ENCODE peak calls at places on chromosomes 5 and 9, in nine cellular contexts. D is heart left ventricle; Y is astrocyte; T is breast epithelium; S is suprapubic skin; F is right cardiac atrium; K is effector memory CD4-positive, alpha-beta T cell; J is A549; O is ascending aorta. I is an unnamed sample. For H3K4me1, the result is how much of the 10 kb centered on the place peaks cover.

GRCh38 chr9:98656536-98656935 is 52.2 kb downstream of the GABBR2 start:
- DNase-seq in K (no peak), F (no peak), J (no peak), O (no peak), D (no peak), Y (no peak), T (no peak), S (no peak), I (no peak)

GRCh38 chr9:131677445-131678180 is 62.3 kb downstream of the RAPGEF1 start:
- DNase-seq in K (no peak), T (no peak), D (no peak), Y (peak), J (no peak), O (no peak), S (no peak), F (no peak), I (no peak)

GRCh38 chr9:122389195-122389594 is 18.4 kb downstream of the PTGS1 start:
- DNase-seq in S (no peak), T (no peak), Y (no peak), O (no peak), J (no peak), F (no peak), D (no peak), K (no peak), I (no peak)

GRCh38 chr5:77437194-77437593 is 54.9 kb downstream of the WDR41 start:
- DNase-seq in J (peak), S (no peak), Y (no peak), D (no peak), T (no peak), K (no peak), F (no peak), O (no peak), I (no peak)

GRCh38 chr5:40483316-40483715 is 196.4 kb upstream of the PTGER4 start:
- DNase-seq in K (no peak), T (no peak), Y (no peak), J (no peak), D (no peak), F (no peak), S (no peak), O (no peak), I (no peak)

GRCh38 chr5:98938459-98938858 is 9.7 kb upstream of the CHD1 start:
- DNase-seq in K (no peak), F (no peak), J (peak), T (no peak), D (no peak), S (no peak), O (no peak), Y (peak), I (no peak)

GRCh38 chr5:72210913-72211670 is 103.8 kb downstream of the MAP1B start:
- DNase-seq in O (peak), F (peak), J (peak), K (no peak), T (no peak), Y (peak), S (no peak), D (peak), I (no peak)

GRCh38 chr5:139524446-139524845 is 36.7 kb upstream of the UBE2D2 start:
- DNase-seq in K (no peak), S (no peak), O (no peak), F (no peak), J (no peak), Y (no peak), D (no peak), T (no peak), I (no peak)

GRCh38 chr5:143233020-143233419 is 170.5 kb downstream of the NR3C1 start:
- DNase-seq in F (peak), J (no peak), T (no peak), Y (peak), O (no peak), D (no peak), K (no peak), S (no peak), I (no peak)

GRCh38 chr9:138044485-138045383 is 167.2 kb downstream of the CACNA1B start:
- DNase-seq in O (peak), K (no peak), S (peak), D (peak), Y (no peak), J (no peak), F (no peak), T (peak), I (no peak)

GRCh38 chr5:68838157-68838718 is 255.6 kb upstream of the SLC30A5 start:
- DNase-seq in D (no peak), S (no peak), F (no peak), Y (no peak), J (no peak), O (no peak), K (no peak), T (peak), I (no peak)

DNA sequence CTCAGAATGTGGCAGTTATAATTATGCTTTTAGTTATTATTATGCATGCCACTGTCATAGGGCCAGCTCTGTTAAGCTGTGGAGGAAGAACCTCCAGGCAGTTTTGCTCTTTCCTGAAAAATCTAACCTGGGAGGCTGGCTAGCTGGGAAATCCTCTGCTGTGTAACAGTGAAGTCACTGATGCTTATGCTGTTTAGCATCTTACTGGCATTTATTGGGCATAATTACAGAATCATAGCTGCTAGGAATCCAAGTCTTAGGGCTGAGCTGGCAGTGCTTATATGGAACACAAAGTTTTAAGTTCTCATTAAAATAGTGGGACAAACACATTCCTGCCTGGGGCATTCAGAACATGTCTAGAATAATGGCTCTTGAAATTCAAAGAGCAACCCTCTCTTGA is 5.5 kb upstream of the GSN start:
- DNase-seq in Y (no peak), F (no peak), J (no peak), T (no peak), K (no peak), O (no peak), S (no peak), D (no peak), I (no peak)
- H3K4me1 ChIP-seq in Y (under half), F (under half), J (under half), T (under half), K (under half), O (under half), S (under half), D (under half), I (under half)

GRCh38 chr9:70478963-70479641 is 64.6 kb upstream of the KLF9 start:
- DNase-seq in D (no peak), Y (no peak), J (no peak), F (peak), T (peak), K (no peak), O (peak), S (peak), I (no peak)

GRCh38 chr9:70480405-70480980 is 66.0 kb upstream of the KLF9 start:
- DNase-seq in K (no peak), S (peak), D (peak), F (peak), T (peak), O (peak), Y (peak), J (no peak), I (peak)

GRCh38 chr9:70479880-70480291 is 65.4 kb upstream of the KLF9 start:
- DNase-seq in T (peak), D (no peak), Y (peak), F (peak), S (no peak), O (peak), K (no peak), J (no peak), I (no peak)

GRCh38 chr9:70484232-70485130 is 70.0 kb upstream of the KLF9 start:
- DNase-seq in T (no peak), O (no peak), J (peak), Y (peak), F (no peak), K (no peak), D (peak), S (no peak), I (no peak)

GRCh38 chr9:70481471-70481870 is 67.0 kb upstream of the KLF9 start:
- DNase-seq in T (no peak), J (no peak), S (no peak), O (no peak), K (no peak), D (no peak), Y (no peak), F (no peak), I (no peak)
- H3K4me1 ChIP-seq in T (under half), J (under half), S (half or more), O (half or more), K (under half), D (half or more), Y (under half), F (under half), I (half or more)

GRCh38 chr9:129549684-129550083 is 71.2 kb downstream of the C9orf50 start:
- DNase-seq in D (peak), T (no peak), S (peak), O (peak), Y (peak), K (no peak), J (peak), F (peak), I (no peak)

GRCh38 chr9:129550199-129550839 is 70.6 kb downstream of the C9orf50 start:
- DNase-seq in F (peak), K (no peak), J (peak), Y (peak), O (peak), D (peak), T (peak), S (peak), I (peak)

GRCh38 chr9:129547869-129548570 is 72.9 kb downstream of the C9orf50 start:
- DNase-seq in T (no peak), F (no peak), K (no peak), O (no peak), Y (no peak), D (no peak), J (no peak), S (peak), I (peak)

GRCh38 chr9:129548571-129549135 is 72.2 kb downstream of the C9orf50 start:
- DNase-seq in D (peak), S (peak), K (no peak), J (no peak), T (no peak), Y (no peak), F (peak), O (peak), I (peak)

GRCh38 chr9:129549139-129549538 is 71.8 kb downstream of the C9orf50 start:
- DNase-seq in S (peak), F (no peak), O (peak), T (no peak), Y (no peak), D (no peak), J (peak), K (no peak), I (no peak)
- H3K4me1 ChIP-seq in S (under half), F (under half), O (under half), T (under half), Y (under half), D (under half), J (half or more), K (under half), I (under half)

GRCh38 chr5:136021016-136021405 is 7.8 kb upstream of the TGFBI start:
- DNase-seq in F (no peak), D (no peak), Y (peak), S (no peak), T (no peak), J (peak), K (no peak), O (peak), I (no peak)
- H3K4me1 ChIP-seq in F (under half), D (under half), Y (half or more), S (under half), T (under half), J (half or more), K (under half), O (under half), I (under half)

GRCh38 chr5:55230086-55230629 is 3.0 kb upstream of the MCIDAS start:
- DNase-seq in T (no peak), O (no peak), F (no peak), J (no peak), D (no peak), S (no peak), K (no peak), Y (no peak), I (no peak)
- H3K4me1 ChIP-seq in T (under half), O (under half), F (under half), J (under half), D (half or more), S (half or more), K (under half), Y (under half), I (under half)

DNA sequence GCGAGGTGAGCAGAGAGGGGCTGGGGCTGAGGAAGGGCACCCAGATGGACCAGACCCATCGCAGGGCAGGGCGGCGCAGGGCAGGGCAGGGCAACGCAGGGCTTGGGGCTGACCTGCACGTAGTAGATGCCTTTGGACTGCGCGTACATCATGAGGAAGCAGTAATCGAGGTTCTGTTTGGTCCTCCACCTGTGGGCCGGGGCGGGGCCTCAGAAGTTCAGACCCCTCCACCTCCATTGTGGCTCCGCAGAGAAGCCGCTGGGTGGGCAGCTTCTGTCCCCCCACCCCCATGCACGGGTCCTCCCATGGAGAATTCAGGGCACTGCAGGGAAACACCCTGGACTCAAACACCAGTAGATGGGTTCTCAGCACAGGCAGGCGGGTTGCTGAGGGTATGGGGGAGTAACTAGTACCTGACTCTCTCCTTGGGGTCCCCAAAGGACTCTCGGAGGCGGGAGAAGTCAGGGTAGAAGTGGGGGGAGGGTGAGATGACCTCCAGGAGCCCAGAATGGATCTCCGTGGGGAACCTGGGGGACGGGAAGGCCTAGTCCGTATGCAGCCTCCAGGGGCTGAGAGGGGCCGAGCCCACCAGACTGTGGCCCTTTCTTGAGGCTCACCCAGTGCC is 6.4 kb downstream of the LTC4S start:
- DNase-seq in Y (no peak), T (no peak), D (no peak), J (no peak), O (no peak), S (no peak), K (no peak), F (no peak), I (peak)
- H3K4me1 ChIP-seq in Y (under half), T (under half), D (half or more), J (under half), O (under half), S (half or more), K (under half), F (under half), I (half or more)

GRCh38 chr5:168307925-168308584 is 16.6 kb downstream of the WWC1 start:
- DNase-seq in Y (no peak), J (no peak), K (no peak), T (no peak), F (no peak), D (no peak), O (no peak), S (no peak), I (no peak)
- H3K4me1 ChIP-seq in Y (under half), J (half or more), K (under half), T (under half), F (under half), D (under half), O (under half), S (under half), I (under half)

DNA sequence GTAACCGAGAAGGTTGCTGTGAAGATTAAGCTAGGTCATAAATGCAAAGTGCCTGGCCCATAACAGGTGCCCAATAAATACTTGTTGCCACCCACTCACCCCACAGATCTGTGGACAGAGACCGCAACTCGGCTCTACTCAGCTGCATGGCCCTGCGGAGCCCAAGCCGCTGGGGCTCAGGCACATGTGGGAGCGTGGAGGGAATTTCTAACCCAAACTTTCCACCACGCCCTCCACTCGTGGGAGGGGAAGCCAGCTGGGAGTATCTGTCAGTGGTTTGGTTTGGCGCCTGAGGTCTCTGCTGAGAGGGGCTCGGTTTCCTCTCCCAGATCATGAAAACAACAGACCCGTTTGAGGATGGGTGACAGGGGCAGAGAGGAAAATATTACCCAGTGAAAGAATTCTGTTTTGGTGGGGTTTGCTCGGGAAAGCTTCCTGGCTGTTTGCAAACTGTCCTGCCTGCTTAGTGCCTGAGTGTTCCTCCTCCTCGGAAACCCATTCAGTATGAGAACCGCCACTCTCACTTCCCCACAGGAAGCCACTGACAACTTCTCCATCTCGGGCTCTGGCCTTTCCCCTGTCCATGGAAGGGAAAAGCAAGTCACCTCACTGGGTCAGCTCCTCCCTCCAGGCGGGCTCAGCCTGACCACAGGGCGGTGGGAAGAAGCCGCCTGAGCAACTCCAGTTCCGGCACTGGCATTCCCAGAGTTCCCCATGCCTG is 60.1 kb downstream of the RGS3 start:
- DNase-seq in J (no peak), K (peak), F (peak), D (peak), Y (peak), S (no peak), O (no peak), T (no peak), I (peak)
- H3K4me1 ChIP-seq in J (under half), K (half or more), F (under half), D (half or more), Y (under half), S (under half), O (half or more), T (under half), I (under half)